ENCODE peak calls at places on chromosomes 4 and X, in seven cellular contexts. A is astrocyte of the spinal cord, H is adrenal gland, M is suprapubic skin, I is esophagus squamous epithelium, W is pancreas, Q is gastrocnemius medialis. G is an unnamed sample.

GRCh38 chrX:40281341-40282005 is 183.7 kb upstream of the BCOR start:
- DNase-seq in A (no peak), H (no peak), M (no peak), I (no peak), W (no peak), Q (no peak), G (no peak)

GRCh38 chr4:81663368-81663767 is 191.7 kb upstream of the RASGEF1B start:
- DNase-seq in A (no peak), H (no peak), M (no peak), I (no peak), W (no peak), Q (no peak), G (no peak)

GRCh38 chrX:155768036-155768769 is 112.9 kb upstream of the VAMP7 start:
- DNase-seq in A (peak), H (peak), M (no peak), I (no peak), W (no peak), Q (no peak), G (peak)

GRCh38 chr4:61385302-61385701 is 185.2 kb downstream of the ADGRL3 start:
- DNase-seq in A (no peak), H (no peak), M (no peak), I (no peak), W (no peak), Q (no peak), G (no peak)

GRCh38 chr4:89486042-89486441 is 178.4 kb upstream of the GPRIN3 start:
- DNase-seq in A (peak), H (no peak), M (no peak), I (no peak), W (no peak), Q (no peak), G (peak)

GRCh38 chr4:152109585-152110509 is 349.0 kb upstream of the GATB start:
- DNase-seq in A (peak), H (no peak), M (no peak), I (no peak), W (no peak), Q (no peak), G (peak)

GRCh38 chr4:122854860-122855259 is 28.2 kb downstream of the FGF2 start:
- DNase-seq in A (no peak), H (no peak), M (no peak), I (no peak), W (no peak), Q (no peak), G (peak)

GRCh38 chr4:6469144-6469543 is 3.3 kb downstream of the PPP2R2C start:
- DNase-seq in A (no peak), H (no peak), M (no peak), I (no peak), W (no peak), Q (no peak), G (no peak)

GRCh38 chr4:8760561-8760960 is 111.1 kb downstream of the HMX1 start:
- DNase-seq in A (no peak), H (no peak), M (peak), I (no peak), W (no peak), Q (no peak), G (no peak)

GRCh38 chrX:150099316-150099715 is 161.0 kb upstream of the EOLA2 start:
- DNase-seq in A (no peak), H (no peak), M (no peak), I (no peak), W (no peak), Q (no peak), G (no peak)

DNA sequence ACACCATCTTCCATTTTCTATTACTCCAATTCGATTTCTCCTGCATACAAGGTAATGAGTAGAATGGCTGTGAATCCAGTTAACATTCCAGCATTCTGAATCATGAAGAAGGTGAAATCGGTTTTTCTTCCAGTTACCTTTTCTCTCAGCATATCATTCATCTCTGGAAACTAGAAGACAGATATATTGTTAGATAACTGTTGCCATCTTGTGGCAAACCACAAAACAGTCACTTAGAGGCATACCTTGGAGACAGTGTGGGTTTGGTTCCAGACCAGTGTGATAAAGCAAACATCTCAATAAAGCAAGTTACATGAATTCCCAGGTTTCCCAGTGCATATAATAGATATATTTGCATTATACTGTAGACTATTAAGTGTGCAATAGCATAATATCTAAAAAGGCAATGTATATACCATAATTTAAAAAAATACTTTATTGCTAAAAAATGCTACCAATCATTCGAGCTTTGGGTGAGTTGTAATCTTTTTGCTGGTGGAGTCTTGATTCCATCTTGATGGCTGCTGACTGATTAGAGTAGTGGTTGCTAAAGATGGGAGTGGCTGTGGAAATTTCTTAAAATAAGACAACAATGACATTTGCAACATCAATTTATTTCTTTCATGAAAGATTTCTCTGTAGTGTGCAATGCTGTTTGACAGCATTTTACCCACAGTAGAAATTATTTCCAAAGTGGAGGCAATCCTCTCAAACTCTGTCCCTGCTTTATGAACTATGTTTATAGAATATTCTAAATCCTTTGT is 82.1 kb downstream of the SLC39A8 start:
- DNase-seq in A (peak), H (no peak), M (no peak), I (no peak), W (no peak), Q (no peak), G (peak)
- TF ChIP-seq CTCF in A (peak), H (peak), M (peak), I (peak), W (no peak), Q (no peak), G (peak)

DNA sequence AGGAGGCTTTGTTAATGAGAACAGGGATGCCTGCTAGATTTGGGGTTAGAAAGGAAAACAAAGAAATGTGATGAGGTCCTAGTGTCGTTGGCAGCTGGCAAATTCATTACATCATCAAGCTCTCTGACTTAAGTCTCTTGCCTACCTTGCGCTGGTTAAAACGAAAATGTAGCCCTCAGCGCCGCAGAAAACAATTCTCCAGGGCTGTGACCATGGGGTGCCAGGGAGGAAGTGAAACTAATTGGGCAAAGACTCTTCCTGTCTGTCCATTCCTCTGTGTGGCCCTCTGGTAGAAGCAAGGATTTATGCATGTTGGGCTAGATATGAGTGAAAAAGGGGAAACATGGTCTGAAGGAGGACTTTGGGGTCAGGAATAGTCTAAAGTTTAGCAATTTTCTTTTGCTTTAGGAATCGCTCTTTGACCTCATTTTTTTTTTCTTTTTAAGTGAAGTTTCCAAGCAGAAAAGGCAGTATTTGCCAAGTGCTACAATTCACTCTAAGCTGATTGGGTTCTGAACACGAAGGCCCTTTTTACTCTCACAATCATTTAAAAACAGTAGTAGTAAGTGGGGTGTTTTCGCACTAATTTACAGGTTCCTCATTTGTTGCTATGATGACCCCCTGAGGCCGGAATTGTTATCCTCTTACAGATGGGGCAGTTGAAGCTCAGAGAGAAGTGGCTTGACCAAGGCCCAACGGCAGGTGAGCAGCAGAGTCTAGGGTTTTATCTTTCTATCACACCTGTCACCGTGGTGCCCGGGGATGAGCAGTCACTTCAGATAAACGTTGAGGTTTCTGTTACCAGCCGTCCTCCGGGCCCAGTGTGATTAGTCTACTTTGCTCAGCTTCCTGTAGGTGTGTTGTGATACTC is 27.3 kb upstream of the CHRNA9 start:
- DNase-seq in A (no peak), H (peak), M (no peak), I (no peak), W (no peak), Q (no peak), G (no peak)
- H3K4me3 ChIP-seq in A (no peak), H (no peak), M (no peak), I (no peak), W (no peak), Q (no peak), G (no peak)

DNA sequence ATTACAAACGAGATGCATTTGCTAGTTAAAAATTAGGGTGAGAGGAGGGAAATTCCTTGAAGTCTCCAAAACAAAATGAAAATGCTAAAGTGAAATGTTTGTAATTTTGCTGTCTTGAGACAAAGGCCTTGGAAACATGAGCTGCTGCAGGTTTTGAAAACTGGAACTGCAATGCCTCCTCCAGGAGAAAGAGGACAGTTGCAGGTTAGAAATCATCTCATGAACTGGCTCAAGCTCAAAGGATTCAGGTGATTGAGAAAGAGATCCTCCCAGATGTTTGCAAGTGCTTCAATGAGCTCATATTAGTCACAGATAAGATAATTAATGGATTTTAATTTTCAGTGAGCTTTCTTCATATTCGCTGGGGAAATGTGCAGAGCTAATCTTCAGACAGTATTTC is 32.4 kb downstream of the SMPX start:
- DNase-seq in A (peak), H (no peak), M (no peak), I (no peak), W (no peak), Q (no peak), G (peak)
- TF ChIP-seq CTCF in A (peak), H (peak), M (no peak), I (no peak), W (no peak), Q (no peak), G (peak)

DNA sequence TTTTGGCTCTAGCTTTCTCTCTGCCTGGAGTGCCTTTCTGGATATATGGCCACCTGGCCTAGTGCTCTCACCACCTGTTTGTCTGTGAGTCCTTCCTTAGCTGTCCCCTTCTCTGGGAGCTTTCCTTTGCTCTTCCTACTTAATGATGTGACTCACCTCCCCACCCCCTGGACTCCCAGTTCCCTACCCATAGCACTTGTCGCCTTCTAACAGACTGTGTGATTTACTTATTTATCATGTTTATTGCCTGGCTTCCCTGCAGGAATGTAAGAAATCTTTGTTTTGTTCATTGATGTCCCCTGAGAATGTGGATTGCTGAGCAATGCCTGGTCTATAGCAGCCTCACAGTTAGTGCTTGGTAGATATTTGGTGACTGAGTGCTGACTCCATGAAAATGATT is 18.9 kb downstream of the ADD1 start:
- DNase-seq in A (peak), H (peak), M (no peak), I (no peak), W (no peak), Q (peak), G (peak)
- H3K4me3 ChIP-seq in A (no peak), H (no peak), M (no peak), I (no peak), W (no peak), Q (peak), G (no peak)

DNA sequence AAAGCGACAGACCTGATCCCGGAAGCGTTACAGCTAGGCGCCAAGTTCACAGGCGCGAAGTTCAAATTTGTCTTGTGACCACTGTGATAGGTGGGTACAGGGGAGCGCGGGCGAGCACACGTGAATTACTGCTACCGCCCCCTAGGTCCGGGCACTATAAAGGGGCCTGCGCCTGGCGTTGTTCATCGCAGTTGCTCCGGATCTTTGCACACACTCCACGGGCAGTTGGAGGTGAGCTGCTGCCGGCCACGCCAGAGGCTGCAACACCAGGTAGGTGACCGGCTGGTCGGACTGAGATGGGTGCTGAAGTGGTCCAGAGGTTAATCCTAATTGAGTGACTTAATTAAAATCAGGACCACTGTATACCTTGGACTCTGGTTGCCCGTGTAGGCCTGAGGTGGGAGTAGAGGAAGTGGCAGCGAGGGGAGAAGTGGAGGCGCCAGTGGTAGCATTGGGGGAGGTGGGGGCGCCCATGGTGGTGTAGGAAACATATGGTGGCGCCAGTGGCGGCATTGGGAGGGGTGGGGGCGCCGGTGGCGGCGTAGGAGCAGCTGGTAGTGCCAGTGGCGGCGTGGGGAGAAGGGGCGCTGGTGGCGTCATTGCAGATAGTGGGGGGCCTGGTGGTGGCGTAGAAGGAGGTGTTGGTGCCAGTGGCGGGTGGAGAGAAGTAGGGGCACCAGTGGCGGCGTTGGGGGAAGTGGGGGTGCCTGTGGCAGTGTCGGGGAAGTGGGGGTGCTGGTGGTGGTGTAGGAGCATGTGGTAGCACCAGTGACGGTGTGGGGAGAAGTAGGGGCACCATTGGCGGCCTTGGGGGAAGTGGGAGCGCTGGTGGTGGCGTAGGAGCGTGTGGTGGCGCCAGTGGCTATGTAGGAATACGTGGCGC is at the start of gene GCNA:
- DNase-seq in A (no peak), H (no peak), M (no peak), I (no peak), W (no peak), Q (no peak), G (no peak)
- TF ChIP-seq CTCF in A (no peak), H (no peak), M (no peak), I (no peak), W (no peak), Q (no peak), G (no peak)

GRCh38 chrX:101080326-101080725 is 1.6 kb downstream of the TMEM35A start:
- DNase-seq in A (no peak), H (no peak), M (no peak), I (no peak), W (no peak), Q (no peak), G (no peak)

GRCh38 chrX:101079736-101080135 is 1.1 kb downstream of the TMEM35A start:
- DNase-seq in A (no peak), H (no peak), M (no peak), I (no peak), W (no peak), Q (no peak), G (no peak)

GRCh38 chrX:101081257-101081656 is 2.6 kb downstream of the TMEM35A start:
- DNase-seq in A (no peak), H (no peak), M (no peak), I (no peak), W (no peak), Q (no peak), G (peak)

GRCh38 chrX:101079223-101079622 is 544 bp downstream of the TMEM35A start:
- DNase-seq in A (peak), H (no peak), M (no peak), I (no peak), W (no peak), Q (no peak), G (peak)

GRCh38 chrX:101078716-101079115 is at the start of gene TMEM35A:
- DNase-seq in A (peak), H (no peak), M (no peak), I (no peak), W (no peak), Q (no peak), G (peak)
- H3K4me3 ChIP-seq in A (peak), H (no peak), M (peak), I (peak), W (no peak), Q (peak), G (peak)

G was measured in fibroblast of the aortic adventitia.